ENCODE peak calls at places on chromosome 21, in six cellular contexts. One of them, this sample, is unnamed.

GRCh38 chr21:16536661-16537359 is 807.0 kb downstream of the USP25 start:
- DNase-seq in endothelial cell: no peak
- DNase-seq in cardiac fibroblast: peak; percentile 68
- DNase-seq in IMR-90: peak; percentile 6
- DNase-seq in Calu3: no peak
- DNase-seq in transverse colon: no peak
- DNase-seq in this sample: peak; percentile 57

GRCh38 chr21:39136711-39137110 is 46.5 kb downstream of the PSMG1 start:
- DNase-seq in transverse colon: no peak
- DNase-seq in endothelial cell: no peak
- DNase-seq in Calu3: no peak
- DNase-seq in IMR-90: peak; percentile 47
- DNase-seq in cardiac fibroblast: peak; percentile 42
- DNase-seq in this sample: no peak

GRCh38 chr21:15264084-15264483 is 199.3 kb upstream of the NRIP1 start:
- DNase-seq in endothelial cell: no peak
- DNase-seq in transverse colon: no peak
- DNase-seq in IMR-90: no peak
- DNase-seq in cardiac fibroblast: no peak
- DNase-seq in Calu3: no peak
- DNase-seq in this sample: no peak

GRCh38 chr21:39633770-39634181 is 21.0 kb downstream of the B3GALT5 start:
- DNase-seq in cardiac fibroblast: peak; percentile 5
- DNase-seq in Calu3: peak; percentile 27
- DNase-seq in endothelial cell: no peak
- DNase-seq in IMR-90: peak; percentile 92
- DNase-seq in transverse colon: no peak
- DNase-seq in this sample: peak; percentile 93

GRCh38 chr21:35827004-35827403 is 233.3 kb downstream of the SETD4 start:
- DNase-seq in IMR-90: no peak
- DNase-seq in cardiac fibroblast: no peak
- DNase-seq in endothelial cell: no peak
- DNase-seq in Calu3: no peak
- DNase-seq in transverse colon: no peak
- DNase-seq in this sample: no peak

GRCh38 chr21:35578831-35579470 is 481.4 kb downstream of the SETD4 start:
- DNase-seq in transverse colon: no peak
- DNase-seq in Calu3: no peak
- DNase-seq in IMR-90: peak; percentile 66
- DNase-seq in endothelial cell: no peak
- DNase-seq in cardiac fibroblast: peak; percentile 82
- DNase-seq in this sample: no peak

GRCh38 chr21:14773777-14774345 is 227.7 kb upstream of the SAMSN1 start:
- DNase-seq in IMR-90: no peak
- DNase-seq in cardiac fibroblast: peak; percentile 76
- DNase-seq in Calu3: peak; percentile 50
- DNase-seq in transverse colon: peak; percentile 83
- DNase-seq in endothelial cell: peak; percentile 69
- DNase-seq in this sample: no peak

GRCh38 chr21:17454315-17455027 is 58.4 kb upstream of the CXADR start:
- DNase-seq in transverse colon: no peak
- DNase-seq in cardiac fibroblast: peak; percentile 92
- DNase-seq in Calu3: no peak
- DNase-seq in IMR-90: peak; percentile 92
- DNase-seq in endothelial cell: peak; percentile 78
- DNase-seq in this sample: peak; percentile 37

GRCh38 chr21:35529141-35529863 is 480.2 kb upstream of the RUNX1 start:
- DNase-seq in Calu3: no peak
- DNase-seq in IMR-90: peak; percentile 72
- DNase-seq in cardiac fibroblast: peak; percentile 48
- DNase-seq in endothelial cell: no peak
- DNase-seq in transverse colon: no peak
- DNase-seq in this sample: no peak

GRCh38 chr21:21688877-21689276 is 690.7 kb downstream of the NCAM2 start:
- DNase-seq in Calu3: no peak
- DNase-seq in cardiac fibroblast: peak; percentile 52
- DNase-seq in transverse colon: no peak
- DNase-seq in endothelial cell: peak; percentile 31
- DNase-seq in IMR-90: peak; percentile 37
- DNase-seq in this sample: peak; percentile 22

GRCh38 chr21:17523007-17523451 is 10.2 kb downstream of the CXADR start:
- DNase-seq in Calu3: no peak
- DNase-seq in cardiac fibroblast: no peak
- DNase-seq in transverse colon: peak; percentile 21
- DNase-seq in IMR-90: no peak
- DNase-seq in endothelial cell: no peak
- DNase-seq in this sample: no peak

GRCh38 chr21:39529026-39529425 is 77.3 kb downstream of the SH3BGR start:
- DNase-seq in transverse colon: no peak
- DNase-seq in cardiac fibroblast: no peak
- DNase-seq in IMR-90: no peak
- DNase-seq in Calu3: no peak
- DNase-seq in endothelial cell: peak; percentile 15
- DNase-seq in this sample: no peak

GRCh38 chr21:30223596-30223995 is 7.7 kb upstream of the CLDN8 start:
- DNase-seq in cardiac fibroblast: no peak
- DNase-seq in endothelial cell: no peak
- DNase-seq in transverse colon: no peak
- DNase-seq in Calu3: no peak
- DNase-seq in IMR-90: no peak
- DNase-seq in this sample: no peak

GRCh38 chr21:29295066-29295650 is 3.6 kb upstream of the BACH1 start:
- DNase-seq in endothelial cell: no peak
- DNase-seq in transverse colon: peak; percentile 13
- DNase-seq in Calu3: no peak
- DNase-seq in cardiac fibroblast: no peak
- DNase-seq in IMR-90: no peak
- DNase-seq in this sample: no peak

GRCh38 chr21:28705616-28706015 is 287.1 kb downstream of the LTN1 start:
- DNase-seq in cardiac fibroblast: peak; percentile 54
- DNase-seq in transverse colon: no peak
- DNase-seq in endothelial cell: no peak
- DNase-seq in IMR-90: peak; percentile 33
- DNase-seq in Calu3: no peak
- DNase-seq in this sample: no peak

GRCh38 chr21:39057121-39057520 is 126.1 kb downstream of the PSMG1 start:
- DNase-seq in Calu3: no peak
- DNase-seq in transverse colon: no peak
- DNase-seq in endothelial cell: no peak
- DNase-seq in IMR-90: no peak
- DNase-seq in cardiac fibroblast: no peak
- DNase-seq in this sample: no peak

GRCh38 chr21:15415541-15416261 is 314.1 kb upstream of the USP25 start:
- DNase-seq in cardiac fibroblast: peak; percentile 56
- DNase-seq in Calu3: no peak
- DNase-seq in IMR-90: no peak
- DNase-seq in transverse colon: no peak
- DNase-seq in endothelial cell: no peak
- DNase-seq in this sample: peak; percentile 61

GRCh38 chr21:18869105-18869504 is 465.5 kb upstream of the TMPRSS15 start:
- DNase-seq in transverse colon: no peak
- DNase-seq in endothelial cell: no peak
- DNase-seq in cardiac fibroblast: no peak
- DNase-seq in Calu3: no peak
- DNase-seq in IMR-90: no peak
- DNase-seq in this sample: no peak

DNA sequence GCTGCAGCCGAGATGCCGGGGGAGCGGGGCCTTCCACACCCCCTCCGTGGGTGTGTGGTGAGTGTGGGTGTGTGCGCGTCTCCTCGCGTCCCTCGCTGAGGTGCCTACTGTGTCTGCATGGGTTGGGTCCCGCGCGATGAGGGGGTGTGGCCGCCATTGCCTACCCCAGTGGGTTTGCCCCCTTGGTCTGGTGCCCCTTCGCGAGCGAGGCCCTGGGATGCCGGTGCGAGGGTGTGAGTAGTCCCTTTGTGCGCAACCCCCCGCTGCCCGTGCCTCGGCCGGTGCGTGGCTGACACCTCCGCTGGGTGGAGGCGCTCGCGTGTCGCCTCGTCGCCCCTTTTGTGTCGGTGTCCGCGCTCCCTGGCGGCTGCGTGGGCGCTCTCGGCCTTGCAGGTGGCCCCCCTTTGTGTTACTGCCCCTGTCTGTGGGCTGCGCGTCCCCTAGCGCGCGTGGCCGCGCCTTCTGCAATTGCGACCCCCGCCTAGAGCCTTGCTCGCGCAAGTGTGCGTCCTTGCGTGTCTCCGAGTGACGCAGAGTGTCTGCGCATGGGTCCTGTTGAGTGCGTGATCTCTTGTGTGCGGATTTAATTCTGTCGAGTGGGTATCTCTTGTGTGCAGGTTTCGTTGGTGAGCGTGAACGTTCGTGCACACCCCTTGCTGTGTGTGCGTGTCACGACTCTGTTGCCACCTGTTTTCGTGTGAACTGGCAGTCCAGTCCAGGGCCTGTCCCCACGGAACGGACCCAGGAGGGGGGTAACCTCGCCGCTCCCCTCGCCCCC is 552 bp downstream of the TTC3 start:
- DNase-seq in transverse colon: peak; percentile 70
- DNase-seq in endothelial cell: no peak
- DNase-seq in IMR-90: peak; percentile 67
- DNase-seq in Calu3: peak; percentile 20
- DNase-seq in cardiac fibroblast: peak; percentile 28
- DNase-seq in this sample: no peak
- TF ChIP-seq CTCF in transverse colon: peak; percentile 8
- TF ChIP-seq CTCF in endothelial cell: no peak
- TF ChIP-seq CTCF in IMR-90: no peak
- TF ChIP-seq CTCF in Calu3: no peak
- TF ChIP-seq CTCF in cardiac fibroblast: no peak
- TF ChIP-seq CTCF in this sample: no peak

GRCh38 chr21:44402323-44403105 is 49.1 kb downstream of the TRPM2 start:
- DNase-seq in IMR-90: no peak
- DNase-seq in Calu3: no peak
- DNase-seq in transverse colon: no peak
- DNase-seq in cardiac fibroblast: no peak
- DNase-seq in endothelial cell: no peak
- DNase-seq in this sample: no peak
- TF ChIP-seq CTCF in IMR-90: no peak
- TF ChIP-seq CTCF in Calu3: no peak
- TF ChIP-seq CTCF in transverse colon: no peak
- TF ChIP-seq CTCF in cardiac fibroblast: no peak
- TF ChIP-seq CTCF in endothelial cell: no peak
- TF ChIP-seq CTCF in this sample: no peak

GRCh38 chr21:45875416-45875760 is 106.2 kb upstream of the COL6A1 start:
- DNase-seq in IMR-90: no peak
- DNase-seq in Calu3: no peak
- DNase-seq in transverse colon: no peak
- DNase-seq in cardiac fibroblast: no peak
- DNase-seq in endothelial cell: no peak
- DNase-seq in this sample: no peak

GRCh38 chr21:45877821-45878469 is 103.6 kb upstream of the COL6A1 start:
- DNase-seq in cardiac fibroblast: peak; percentile 15
- DNase-seq in IMR-90: no peak
- DNase-seq in transverse colon: no peak
- DNase-seq in endothelial cell: no peak
- DNase-seq in Calu3: no peak
- DNase-seq in this sample: no peak

GRCh38 chr21:45875881-45876280 is 105.7 kb upstream of the COL6A1 start:
- DNase-seq in Calu3: no peak
- DNase-seq in endothelial cell: no peak
- DNase-seq in transverse colon: no peak
- DNase-seq in cardiac fibroblast: no peak
- DNase-seq in IMR-90: no peak
- DNase-seq in this sample: no peak

GRCh38 chr21:45876381-45877159 is 105.0 kb upstream of the COL6A1 start:
- DNase-seq in IMR-90: no peak
- DNase-seq in cardiac fibroblast: no peak
- DNase-seq in Calu3: no peak
- DNase-seq in transverse colon: no peak
- DNase-seq in endothelial cell: no peak
- DNase-seq in this sample: no peak

GRCh38 chr21:45877160-45877438 is 104.5 kb upstream of the COL6A1 start:
- DNase-seq in IMR-90: no peak
- DNase-seq in transverse colon: no peak
- DNase-seq in endothelial cell: no peak
- DNase-seq in cardiac fibroblast: no peak
- DNase-seq in Calu3: no peak
- DNase-seq in this sample: no peak
- TF ChIP-seq CTCF in IMR-90: no peak
- TF ChIP-seq CTCF in transverse colon: no peak
- TF ChIP-seq CTCF in endothelial cell: no peak
- TF ChIP-seq CTCF in cardiac fibroblast: no peak
- TF ChIP-seq CTCF in Calu3: no peak
- TF ChIP-seq CTCF in this sample: no peak

GRCh38 chr21:42768324-42769121 is 110.8 kb downstream of the WDR4 start:
- DNase-seq in IMR-90: no peak
- DNase-seq in transverse colon: no peak
- DNase-seq in endothelial cell: no peak
- DNase-seq in cardiac fibroblast: no peak
- DNase-seq in Calu3: no peak
- DNase-seq in this sample: no peak

GRCh38 chr21:42769820-42770716 is 109.3 kb downstream of the WDR4 start:
- DNase-seq in transverse colon: no peak
- DNase-seq in IMR-90: no peak
- DNase-seq in Calu3: no peak
- DNase-seq in endothelial cell: no peak
- DNase-seq in cardiac fibroblast: no peak
- DNase-seq in this sample: no peak

GRCh38 chr21:42767561-42767835 is 111.8 kb downstream of the WDR4 start:
- DNase-seq in endothelial cell: no peak
- DNase-seq in IMR-90: no peak
- DNase-seq in Calu3: no peak
- DNase-seq in transverse colon: no peak
- DNase-seq in cardiac fibroblast: no peak
- DNase-seq in this sample: no peak

GRCh38 chr21:42770717-42771502 is 108.4 kb downstream of the WDR4 start:
- DNase-seq in IMR-90: no peak
- DNase-seq in Calu3: no peak
- DNase-seq in cardiac fibroblast: no peak
- DNase-seq in endothelial cell: no peak
- DNase-seq in transverse colon: no peak
- DNase-seq in this sample: no peak

GRCh38 chr21:42769183-42769819 is 110.0 kb downstream of the WDR4 start:
- DNase-seq in Calu3: no peak
- DNase-seq in IMR-90: no peak
- DNase-seq in transverse colon: no peak
- DNase-seq in endothelial cell: no peak
- DNase-seq in cardiac fibroblast: no peak
- DNase-seq in this sample: no peak
- TF ChIP-seq CTCF in Calu3: no peak
- TF ChIP-seq CTCF in IMR-90: no peak
- TF ChIP-seq CTCF in transverse colon: no peak
- TF ChIP-seq CTCF in endothelial cell: no peak
- TF ChIP-seq CTCF in cardiac fibroblast: no peak
- TF ChIP-seq CTCF in this sample: no peak

This sample was measured in astrocyte of the cerebellum.